ENCODE peak calls at places on chromosomes 5 and 9, in five cellular contexts. F, U, B, R and Q are unnamed samples.

GRCh38 chr9:37994639-37995347 is 74.2 kb downstream of the SHB start:
- DNase-seq in F (peak), U (peak), B (no peak), R (peak), Q (peak)

GRCh38 chr9:70477146-70477745 is 62.8 kb upstream of the KLF9 start:
- DNase-seq in F (no peak), U (no peak), B (no peak), R (no peak), Q (no peak)

GRCh38 chr9:125329978-125330377 is 68.4 kb downstream of the GAPVD1 start:
- DNase-seq in F (no peak), U (no peak), B (no peak), R (no peak), Q (no peak)

GRCh38 chr5:115343855-115344254 is 47.4 kb upstream of the CCDC112 start:
- DNase-seq in F (no peak), U (no peak), B (no peak), R (no peak), Q (no peak)

GRCh38 chr5:104189909-104190308 is 627.3 kb upstream of the NUDT12 start:
- DNase-seq in F (no peak), U (no peak), B (no peak), R (no peak), Q (no peak)

GRCh38 chr5:68709229-68709628 is 384.6 kb upstream of the SLC30A5 start:
- DNase-seq in F (peak), U (no peak), B (no peak), R (no peak), Q (no peak)

GRCh38 chr5:10229306-10230048 is 20.2 kb downstream of the ATPSCKMT start:
- DNase-seq in F (no peak), U (no peak), B (no peak), R (no peak), Q (no peak)

GRCh38 chr5:134451618-134452505 is 40.2 kb upstream of the CDKN2AIPNL start:
- DNase-seq in F (peak), U (no peak), B (no peak), R (no peak), Q (no peak)

GRCh38 chr9:34408173-34408572 is 31.5 kb upstream of the MYORG start:
- DNase-seq in F (no peak), U (no peak), B (no peak), R (no peak), Q (no peak)